ENCODE peak calls at places on chromosomes 1 and 21, in five cellular contexts. V is tibial artery, O is AG04449, F is keratinocyte, I is uterus. N is an unnamed sample.

GRCh38 chr1:44786138-44786840 is 1.7 kb downstream of the BEST4 start:
- DNase-seq in V (peak), O (no peak), F (no peak), I (peak), N (peak)

GRCh38 chr1:110690966-110691365 is 16.2 kb upstream of the KCNA3 start:
- DNase-seq in V (no peak), O (no peak), F (no peak), I (no peak), N (no peak)

GRCh38 chr1:21859669-21860179 is 47.7 kb downstream of the LDLRAD2 start:
- DNase-seq in V (no peak), O (no peak), F (no peak), I (no peak), N (no peak)

GRCh38 chr1:27522148-27522859 is 32.3 kb upstream of the WASF2 start:
- DNase-seq in V (peak), O (no peak), F (peak), I (no peak), N (no peak)

GRCh38 chr1:13469343-13469742 is 44.5 kb downstream of the LRRC38 start:
- DNase-seq in V (no peak), O (no peak), F (no peak), I (no peak), N (peak)

GRCh38 chr1:230170153-230170547 is 103.1 kb downstream of the GALNT2 start:
- DNase-seq in V (no peak), O (no peak), F (no peak), I (no peak), N (no peak)

GRCh38 chr1:47416319-47417128 is 439 bp downstream of the FOXE3 start:
- DNase-seq in V (no peak), O (no peak), F (no peak), I (no peak), N (no peak)

GRCh38 chr1:38941527-38942019 is at the start of gene RHBDL2:
- DNase-seq in V (peak), O (no peak), F (no peak), I (peak), N (peak)

GRCh38 chr1:161259765-161260164 is 1.2 kb downstream of the PCP4L1 start:
- DNase-seq in V (no peak), O (no peak), F (no peak), I (no peak), N (no peak)

GRCh38 chr1:227887697-227888403 is 59.9 kb downstream of the WNT9A start:
- DNase-seq in V (peak), O (no peak), F (no peak), I (peak), N (peak)

GRCh38 chr21:32520885-32521735 is 64.2 kb downstream of the TCP10L start:
- DNase-seq in V (peak), O (peak), F (peak), I (peak), N (peak)

GRCh38 chr1:39672551-39672947 is 642 bp upstream of the NT5C1A start:
- DNase-seq in V (no peak), O (no peak), F (no peak), I (no peak), N (no peak)

GRCh38 chr21:39863111-39863510 is 4.1 kb upstream of the PCP4 start:
- DNase-seq in V (no peak), O (no peak), F (no peak), I (no peak), N (no peak)

GRCh38 chr21:33069994-33070811 is at the start of gene OLIG1:
- DNase-seq in V (no peak), O (no peak), F (no peak), I (no peak), N (peak)

GRCh38 chr21:23014021-23014420 is 2015.8 kb downstream of the NCAM2 start:
- DNase-seq in V (no peak), O (no peak), F (no peak), I (no peak), N (no peak)

GRCh38 chr1:59020151-59020997 is 236.5 kb upstream of the JUN start:
- DNase-seq in V (peak), O (no peak), F (no peak), I (peak), N (peak)

GRCh38 chr1:247335871-247336270 is 4.2 kb upstream of the ZNF496 start:
- DNase-seq in V (no peak), O (no peak), F (no peak), I (peak), N (peak)

GRCh38 chr1:1597275-1597930 is 2.5 kb downstream of the FNDC10 start:
- DNase-seq in V (no peak), O (no peak), F (no peak), I (no peak), N (no peak)

GRCh38 chr1:119971710-119972570 is 75.6 kb upstream of the ADAM30 start:
- DNase-seq in V (no peak), O (no peak), F (no peak), I (no peak), N (no peak)

GRCh38 chr21:39537571-39537970 is 75.2 kb upstream of the B3GALT5 start:
- DNase-seq in V (no peak), O (no peak), F (no peak), I (no peak), N (no peak)

GRCh38 chr1:108107658-108108057 is 92.5 kb downstream of the SLC25A24 start:
- DNase-seq in V (no peak), O (peak), F (peak), I (no peak), N (peak)

GRCh38 chr1:212295579-212295978 is 10.4 kb downstream of the PPP2R5A start:
- DNase-seq in V (no peak), O (no peak), F (no peak), I (no peak), N (no peak)

GRCh38 chr1:213171711-213172110 is 120.7 kb downstream of the RPS6KC1 start:
- DNase-seq in V (no peak), O (no peak), F (no peak), I (no peak), N (no peak)

GRCh38 chr1:198258491-198258890 is 101.7 kb downstream of the NEK7 start:
- DNase-seq in V (no peak), O (peak), F (no peak), I (no peak), N (peak)

GRCh38 chr1:178538192-178538916 is 25.4 kb downstream of the TEX35 start:
- DNase-seq in V (peak), O (no peak), F (no peak), I (no peak), N (peak)

GRCh38 chr21:37463083-37463780 is 96.7 kb downstream of the DYRK1A start:
- DNase-seq in V (no peak), O (no peak), F (no peak), I (no peak), N (peak)

GRCh38 chr1:94865369-94865768 is 45.2 kb downstream of the SLC44A3 start:
- DNase-seq in V (no peak), O (no peak), F (no peak), I (no peak), N (peak)

GRCh38 chr1:3186526-3186921 is 117.5 kb downstream of the PRDM16 start:
- DNase-seq in V (peak), O (no peak), F (no peak), I (peak), N (peak)

GRCh38 chr21:26169611-26170470 is 729 bp downstream of the APP start:
- DNase-seq in V (peak), O (no peak), F (no peak), I (peak), N (peak)

GRCh38 chr1:109275706-109276345 is 7.1 kb downstream of the PSRC1 start:
- DNase-seq in V (no peak), O (no peak), F (no peak), I (no peak), N (no peak)

GRCh38 chr1:9246841-9247785 is 12.5 kb downstream of the H6PD start:
- DNase-seq in V (no peak), O (no peak), F (no peak), I (no peak), N (no peak)

GRCh38 chr1:43834280-43835140 is 99.1 kb upstream of the ARTN start:
- DNase-seq in V (no peak), O (peak), F (no peak), I (no peak), N (peak)

GRCh38 chr1:225228871-225229303 is 199.0 kb downstream of the LBR start:
- DNase-seq in V (no peak), O (no peak), F (no peak), I (no peak), N (no peak)

GRCh38 chr21:38126677-38127271 is 130.0 kb upstream of the KCNJ15 start:
- DNase-seq in V (peak), O (no peak), F (no peak), I (no peak), N (peak)

GRCh38 chr1:153081736-153082135 is 10.3 kb upstream of the SPRR2B start:
- DNase-seq in V (no peak), O (no peak), F (no peak), I (no peak), N (no peak)

GRCh38 chr21:26572668-26573381 is at the start of gene CYYR1:
- DNase-seq in V (no peak), O (no peak), F (no peak), I (no peak), N (no peak)

GRCh38 chr1:38489844-38490270 is 369.7 kb downstream of the RRAGC start:
- DNase-seq in V (no peak), O (no peak), F (no peak), I (no peak), N (peak)

GRCh38 chr1:39683591-39684312 is 7.5 kb downstream of the HPCAL4 start:
- DNase-seq in V (no peak), O (no peak), F (no peak), I (no peak), N (no peak)

GRCh38 chr1:64886877-64887276 is 79.5 kb downstream of the JAK1 start:
- DNase-seq in V (no peak), O (no peak), F (no peak), I (no peak), N (no peak)

DNA sequence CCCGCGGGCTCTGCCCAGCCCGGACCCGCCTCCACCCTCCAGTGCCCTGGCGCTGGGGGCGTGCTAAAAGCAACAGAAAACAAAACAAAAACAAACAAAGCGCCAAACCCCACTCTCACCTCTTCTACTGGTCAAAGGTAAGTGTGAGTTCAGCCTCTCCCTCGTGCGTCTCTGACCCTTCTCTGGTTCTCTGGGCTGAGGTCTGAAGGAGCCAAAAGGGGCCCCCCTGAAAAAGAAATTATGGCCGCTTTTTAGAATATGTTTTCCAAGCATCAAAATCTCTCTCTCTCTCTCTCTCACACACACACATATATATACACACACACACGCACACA is 133.5 kb upstream of the DPYD start:
- DNase-seq in V (no peak), O (no peak), F (no peak), I (no peak), N (no peak)
- TF ChIP-seq CTCF in V (no peak), O (no peak), F (no peak), I (no peak), N (no peak)

GRCh38 chr1:185215911-185216310 is 58.9 kb downstream of the SWT1 start:
- DNase-seq in V (no peak), O (no peak), F (no peak), I (no peak), N (no peak)
- TF ChIP-seq CTCF in V (no peak), O (no peak), F (no peak), I (no peak), N (no peak)

DNA sequence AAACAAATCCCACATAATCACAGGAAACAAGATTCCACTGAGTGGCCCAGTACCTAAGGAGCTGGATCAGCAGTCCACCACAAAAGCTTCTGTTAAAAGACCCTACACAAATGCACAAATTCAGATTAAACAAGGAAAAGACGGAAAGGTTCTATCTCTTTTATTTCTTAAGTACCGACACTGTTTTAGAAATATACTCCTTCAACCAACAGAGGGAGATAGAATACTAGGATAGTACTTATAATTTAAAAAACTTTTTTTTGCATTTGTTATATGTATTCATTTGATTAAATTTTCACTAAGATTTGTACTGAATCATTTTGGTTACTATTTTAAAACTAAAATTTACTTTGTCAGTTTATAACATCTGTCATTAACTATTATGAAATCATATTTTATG is 12.5 kb downstream of the CDC7 start:
- DNase-seq in V (no peak), O (no peak), F (no peak), I (no peak), N (peak)
- TF ChIP-seq CTCF in V (peak), O (no peak), F (peak), I (peak), N (peak)

GRCh38 chr1:36731226-36732037 is 248.7 kb upstream of the CSF3R start:
- DNase-seq in V (peak), O (no peak), F (no peak), I (no peak), N (no peak)
- TF ChIP-seq CTCF in V (no peak), O (no peak), F (peak), I (no peak), N (no peak)

DNA sequence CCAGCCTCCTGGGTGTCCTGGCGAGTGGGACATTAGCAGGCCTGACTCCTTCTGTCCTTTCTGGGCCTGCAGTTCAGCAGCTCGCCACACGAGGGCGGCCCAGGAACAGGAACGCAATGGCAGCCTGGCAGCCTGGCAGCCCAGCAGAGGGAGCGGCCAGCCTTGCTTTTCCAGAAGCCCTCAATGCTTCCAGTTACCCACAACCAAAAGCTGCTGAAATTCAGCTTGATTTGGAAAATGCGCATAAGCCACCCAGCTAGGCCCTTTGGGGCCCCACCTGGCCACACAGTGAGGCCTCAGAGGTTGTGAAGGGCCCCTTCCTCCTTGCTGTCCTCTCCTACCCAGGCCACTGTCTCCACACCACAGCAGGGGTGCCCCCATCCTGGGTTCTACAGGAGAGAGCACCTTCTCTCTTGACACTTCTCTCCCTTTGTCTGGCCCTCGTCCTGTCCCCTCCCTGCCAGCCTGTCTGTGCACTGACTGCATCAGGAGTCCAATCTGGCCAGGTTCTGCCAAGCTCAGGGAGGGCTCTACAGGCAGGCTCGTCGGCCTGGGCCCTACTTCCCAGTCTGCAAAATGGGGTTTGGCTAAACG is 103.4 kb upstream of the VAMP3 start:
- DNase-seq in V (peak), O (no peak), F (peak), I (peak), N (peak)
- TF ChIP-seq CTCF in V (peak), O (peak), F (peak), I (peak), N (peak)

DNA sequence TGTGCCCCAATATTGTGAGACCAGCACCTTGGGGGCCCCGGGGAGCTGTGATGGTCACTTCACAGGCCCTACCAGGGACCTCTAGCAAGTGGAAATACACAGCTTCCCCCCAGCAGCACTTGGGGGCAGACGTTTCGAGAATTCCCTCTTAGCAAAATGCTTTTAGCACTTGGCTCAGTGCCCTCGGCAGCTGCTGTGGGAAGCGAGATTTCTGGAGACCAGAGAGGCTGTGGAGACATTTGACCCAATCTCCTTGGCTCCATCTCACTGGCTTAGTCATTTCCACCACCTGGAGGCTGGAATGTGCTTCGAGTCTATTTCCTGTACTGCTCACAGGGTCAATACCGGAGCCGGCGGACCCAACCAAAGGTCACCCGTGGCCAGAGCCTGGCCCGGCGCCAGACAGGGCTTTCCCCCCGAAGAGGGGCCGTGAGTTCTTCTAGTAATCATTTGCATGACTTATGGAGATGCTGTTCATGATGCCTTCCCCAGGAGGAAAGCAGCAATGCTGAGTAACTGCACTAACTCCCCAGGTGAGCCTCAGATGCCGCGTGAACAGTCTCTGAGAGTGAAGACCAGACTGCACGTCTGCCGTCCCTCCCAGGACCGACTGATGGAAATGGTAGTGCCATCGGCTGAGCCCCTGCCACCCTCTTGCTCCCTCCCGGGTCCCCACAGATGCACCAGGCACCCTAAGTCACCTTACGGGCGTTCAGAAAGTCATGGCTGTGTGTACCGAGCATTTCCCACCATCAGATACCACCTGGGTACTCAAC is 4.4 kb upstream of the C2CD2 start:
- DNase-seq in V (peak), O (peak), F (no peak), I (peak), N (peak)
- TF ChIP-seq CTCF in V (peak), O (peak), F (peak), I (peak), N (peak)

DNA sequence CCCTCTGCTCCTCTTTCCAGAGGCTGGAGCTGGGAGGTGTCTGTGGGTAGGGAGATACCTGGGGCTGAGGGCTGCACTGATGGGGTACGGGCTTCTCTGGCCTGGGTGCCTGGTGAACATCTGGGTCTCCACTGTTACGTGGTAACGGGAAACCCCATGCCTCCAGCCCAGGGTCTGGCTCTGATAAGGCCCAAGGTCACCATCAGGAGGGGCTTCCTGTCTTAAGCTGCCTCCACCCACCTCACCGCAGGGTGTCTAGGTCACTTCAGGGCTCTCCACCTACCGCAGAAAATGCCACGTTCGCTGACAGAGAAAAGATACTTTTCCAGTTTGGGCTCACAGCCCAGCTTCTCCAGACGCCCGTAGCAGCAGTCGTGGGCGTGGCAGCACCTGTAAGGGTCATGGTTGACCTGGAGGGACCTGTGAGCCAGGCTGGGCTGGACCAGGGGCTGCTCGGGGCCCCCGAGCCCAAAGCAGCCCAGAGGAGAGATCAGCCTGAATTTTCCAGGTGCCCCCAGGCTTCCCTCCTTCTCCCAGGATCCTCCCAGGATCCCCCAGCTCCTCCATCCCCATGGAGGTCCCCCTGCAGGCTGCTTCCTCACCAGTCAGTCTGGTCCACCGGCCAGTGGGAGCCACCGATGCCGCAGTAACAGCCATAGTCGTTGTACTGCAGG is 1.3 kb downstream of the PLA2G2E start:
- DNase-seq in V (no peak), O (no peak), F (no peak), I (no peak), N (no peak)
- TF ChIP-seq CTCF in V (no peak), O (no peak), F (no peak), I (no peak), N (no peak)

GRCh38 chr1:88075813-88076212 is 608.3 kb upstream of the PKN2 start:
- DNase-seq in V (no peak), O (no peak), F (no peak), I (no peak), N (no peak)

GRCh38 chr1:88080875-88081274 is 603.2 kb upstream of the PKN2 start:
- DNase-seq in V (no peak), O (no peak), F (no peak), I (no peak), N (no peak)

GRCh38 chr1:88074661-88075060 is 609.4 kb upstream of the PKN2 start:
- DNase-seq in V (no peak), O (no peak), F (no peak), I (no peak), N (no peak)

GRCh38 chr1:88079036-88079435 is 605.0 kb upstream of the PKN2 start:
- DNase-seq in V (no peak), O (no peak), F (no peak), I (no peak), N (peak)
- TF ChIP-seq CTCF in V (peak), O (peak), F (peak), I (no peak), N (peak)

GRCh38 chr1:220680085-220680687 is 10.0 kb upstream of the C1orf115 start:
- DNase-seq in V (no peak), O (no peak), F (peak), I (no peak), N (peak)
- TF ChIP-seq CTCF in V (peak), O (peak), F (peak), I (peak), N (peak)

N was measured in fibroblast of pulmonary artery.